ENCODE peak calls at places on chromosomes 2 and 18, in six cellular contexts. U is heart left ventricle, X is tibial nerve, Z is stomach, T is adrenal gland, W is suprapubic skin. I is an unnamed sample.

GRCh38 chr2:84231474-84231873 is 227.6 kb downstream of the SUCLG1 start:
- DNase-seq in X (no peak), U (no peak), Z (no peak), W (no peak), T (no peak), I (no peak)

GRCh38 chr18:13434854-13435253 is 216.3 kb downstream of the LDLRAD4 start:
- DNase-seq in U (no peak), W (no peak), X (no peak), Z (no peak), T (no peak), I (peak)

GRCh38 chr18:3264362-3264761 is 2.4 kb downstream of the MYL12B start:
- DNase-seq in Z (no peak), T (peak), W (no peak), U (no peak), X (no peak), I (no peak)

GRCh38 chr2:233061591-233062446 is 1.7 kb downstream of the INPP5D start:
- DNase-seq in W (peak), T (peak), Z (peak), U (peak), X (no peak), I (peak)

GRCh38 chr2:161170917-161171594 is 10.8 kb downstream of the TANK start:
- DNase-seq in X (no peak), U (no peak), Z (no peak), W (no peak), T (no peak), I (no peak)

GRCh38 chr2:165197346-165197745 is 6.5 kb downstream of the SCN3A start:
- DNase-seq in W (no peak), X (no peak), U (no peak), T (no peak), Z (no peak), I (no peak)

GRCh38 chr18:46622451-46622850 is 34.6 kb downstream of the LOXHD1 start:
- DNase-seq in T (no peak), X (no peak), Z (no peak), W (no peak), U (no peak), I (no peak)

GRCh38 chr2:130156624-130157004 is 11.7 kb upstream of the CCDC74B start:
- DNase-seq in U (no peak), W (no peak), T (no peak), X (no peak), Z (no peak), I (no peak)

GRCh38 chr2:113807634-113808196 is 51.3 kb upstream of the SLC35F5 start:
- DNase-seq in T (no peak), Z (no peak), W (no peak), U (no peak), X (no peak), I (no peak)

GRCh38 chr2:21010813-21011439 is 32.9 kb downstream of the APOB start:
- DNase-seq in W (no peak), T (no peak), Z (no peak), U (no peak), X (no peak), I (no peak)
- TF ChIP-seq POLR2A in W (no peak), T (no peak), Z (no peak), U (no peak), X (no peak), I (peak)

GRCh38 chr2:238450440-238450861 is 23.7 kb downstream of the ASB1 start:
- DNase-seq in W (no peak), U (no peak), T (peak), X (no peak), Z (no peak), I (no peak)
- H3K27ac ChIP-seq in W (no peak), U (peak), T (peak), X (peak), Z (no peak), I (peak)

GRCh38 chr18:67846422-67847098 is 330.0 kb upstream of the DSEL start:
- DNase-seq in X (no peak), T (no peak), U (no peak), Z (no peak), W (no peak), I (no peak)

DNA sequence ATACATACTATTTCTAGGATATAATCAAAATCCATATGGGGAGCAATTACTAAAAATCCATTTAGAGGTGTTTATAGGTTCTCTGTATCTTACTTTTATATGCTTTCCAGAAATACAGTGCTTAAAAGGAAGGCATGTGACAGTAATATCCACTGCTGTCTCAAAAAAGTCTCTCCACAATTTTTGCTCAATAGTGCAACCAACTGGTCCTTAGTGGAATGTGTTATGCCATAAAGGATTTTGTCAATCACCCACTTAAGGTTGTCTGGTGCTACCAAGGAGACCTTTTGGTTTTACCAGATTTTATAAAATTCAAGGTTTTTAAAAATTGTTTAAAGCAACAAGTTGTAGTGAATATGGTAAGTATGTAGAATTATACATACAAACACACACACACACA is 328.5 kb upstream of the DSEL start:
- DNase-seq in T (no peak), X (no peak), Z (no peak), U (no peak), W (no peak), I (no peak)
- TF ChIP-seq CTCF in T (no peak), X (no peak), Z (no peak), U (no peak), W (no peak), I (peak)

DNA sequence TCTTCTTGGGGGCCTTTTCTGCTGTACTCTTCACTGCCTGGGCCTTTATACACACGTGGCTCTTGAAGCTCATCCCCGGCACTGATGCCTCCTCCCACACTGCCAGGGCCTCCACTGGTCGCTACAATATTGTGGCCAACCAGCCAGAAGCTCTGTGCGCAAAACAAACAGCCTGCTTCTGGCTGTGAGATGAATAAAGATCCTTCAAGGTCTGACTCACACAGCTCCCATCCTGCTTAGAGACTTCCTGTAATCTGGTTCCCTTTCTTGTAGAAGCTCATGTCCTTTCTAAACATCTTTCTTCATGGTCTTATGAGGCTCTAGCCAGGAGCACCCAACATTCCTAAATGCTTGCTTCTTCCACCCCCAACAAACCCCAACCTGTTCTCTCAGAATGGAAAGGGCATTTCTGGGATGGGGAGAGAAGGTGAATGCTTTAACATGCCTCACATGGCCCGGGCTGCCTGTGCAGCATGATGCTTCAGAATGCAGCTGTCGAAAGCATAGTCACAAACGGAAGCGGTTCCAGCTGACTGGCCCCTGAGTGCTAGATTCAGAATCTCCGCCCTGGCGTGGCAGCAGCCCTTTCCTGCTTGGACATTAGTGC is 24.6 kb downstream of the NRP2 start:
- DNase-seq in T (peak), W (no peak), U (peak), X (no peak), Z (no peak), I (peak)
- TF ChIP-seq POLR2A in T (peak), W (no peak), U (no peak), X (peak), Z (no peak), I (no peak)